ENCODE peak calls at places on chromosome 15, in six cellular contexts. A, T, Y, G, L and Q are unnamed samples.
A peak's percentile ranks its signal among the peaks of the same experiment; 100 is the strongest.

GRCh38 chr15:42080585-42081462 is 13.5 kb downstream of the PLA2G4D start:
- DNase-seq in A (no peak), T (peak; percentile 14), Y (peak; percentile 52), G (no peak), L (no peak), Q (no peak)

GRCh38 chr15:77406846-77407245 is 13.1 kb downstream of the PEAK1 start:
- DNase-seq in A (no peak), T (no peak), Y (no peak), G (no peak), L (no peak), Q (no peak)

GRCh38 chr15:61736792-61737191 is 323.5 kb downstream of the VPS13C start:
- DNase-seq in A (no peak), T (no peak), Y (no peak), G (no peak), L (no peak), Q (no peak)

GRCh38 chr15:76169013-76169412 is 109.2 kb downstream of the TMEM266 start:
- DNase-seq in A (no peak), T (peak; percentile 40), Y (no peak), G (no peak), L (no peak), Q (no peak)

GRCh38 chr15:72907733-72908132 is 124.2 kb upstream of the ADPGK start:
- DNase-seq in A (no peak), T (no peak), Y (no peak), G (peak; percentile 95), L (no peak), Q (peak; percentile 19)

GRCh38 chr15:66359740-66360139 is 3.3 kb upstream of the TIPIN start:
- DNase-seq in A (no peak), T (no peak), Y (no peak), G (no peak), L (no peak), Q (peak; percentile 52)

GRCh38 chr15:39443659-39444219 is 137.1 kb upstream of the THBS1 start:
- DNase-seq in A (no peak), T (no peak), Y (no peak), G (no peak), L (no peak), Q (no peak)

GRCh38 chr15:25810154-25810553 is 53.0 kb downstream of the ATP10A start:
- DNase-seq in A (no peak), T (no peak), Y (no peak), G (no peak), L (no peak), Q (no peak)

GRCh38 chr15:87860743-87861142 is 395.8 kb downstream of the NTRK3 start:
- DNase-seq in A (no peak), T (no peak), Y (no peak), G (no peak), L (no peak), Q (no peak)

GRCh38 chr15:50880221-50880620 is 28.3 kb upstream of the AP4E1 start:
- DNase-seq in A (no peak), T (no peak), Y (no peak), G (no peak), L (no peak), Q (no peak)

GRCh38 chr15:27336676-27337075 is 365.7 kb downstream of the GABRG3 start:
- DNase-seq in A (no peak), T (no peak), Y (no peak), G (no peak), L (no peak), Q (no peak)

GRCh38 chr15:70480196-70480856 is 283.0 kb downstream of the UACA start:
- DNase-seq in A (no peak), T (no peak), Y (no peak), G (no peak), L (no peak), Q (no peak)

GRCh38 chr15:68385240-68385561 is 46.8 kb downstream of the ITGA11 start:
- DNase-seq in A (no peak), T (no peak), Y (peak; percentile 21), G (no peak), L (no peak), Q (no peak)

GRCh38 chr15:29270169-29270955 is 740 bp upstream of the NSMCE3 start:
- DNase-seq in A (no peak), T (no peak), Y (no peak), G (no peak), L (no peak), Q (peak; percentile 21)

GRCh38 chr15:96358006-96358794 is 27.7 kb downstream of the NR2F2 start:
- DNase-seq in A (no peak), T (no peak), Y (no peak), G (no peak), L (no peak), Q (no peak)

GRCh38 chr15:78056714-78057269 is 20.7 kb downstream of the TBC1D2B start:
- DNase-seq in A (no peak), T (no peak), Y (no peak), G (no peak), L (no peak), Q (no peak)

GRCh38 chr15:84871428-84871985 is 13.0 kb upstream of the SLC28A1 start:
- DNase-seq in A (no peak), T (no peak), Y (no peak), G (no peak), L (no peak), Q (no peak)

GRCh38 chr15:52340093-52340492 is 44.5 kb upstream of the MYO5C start:
- DNase-seq in A (no peak), T (no peak), Y (no peak), G (no peak), L (no peak), Q (no peak)

GRCh38 chr15:37095197-37095992 is 5.0 kb downstream of the MEIS2 start:
- DNase-seq in A (no peak), T (no peak), Y (no peak), G (no peak), L (no peak), Q (no peak)

GRCh38 chr15:40061212-40061901 is 22.4 kb upstream of the SRP14 start:
- DNase-seq in A (no peak), T (no peak), Y (peak; percentile 29), G (no peak), L (no peak), Q (no peak)

GRCh38 chr15:73928241-73928579 is 1.9 kb downstream of the LOXL1 start:
- DNase-seq in A (no peak), T (no peak), Y (no peak), G (no peak), L (no peak), Q (no peak)

GRCh38 chr15:73927476-73928240 is 1.4 kb downstream of the LOXL1 start:
- DNase-seq in A (no peak), T (peak; percentile 34), Y (no peak), G (peak; percentile 82), L (no peak), Q (no peak)

GRCh38 chr15:73926191-73927002 is at the start of gene LOXL1:
- DNase-seq in A (no peak), T (peak; percentile 81), Y (peak; percentile 90), G (peak; percentile 84), L (peak; percentile 71), Q (no peak)

GRCh38 chr15:73928971-73929627 is 2.8 kb downstream of the LOXL1 start:
- DNase-seq in A (no peak), T (no peak), Y (no peak), G (peak; percentile 69), L (no peak), Q (no peak)

DNA sequence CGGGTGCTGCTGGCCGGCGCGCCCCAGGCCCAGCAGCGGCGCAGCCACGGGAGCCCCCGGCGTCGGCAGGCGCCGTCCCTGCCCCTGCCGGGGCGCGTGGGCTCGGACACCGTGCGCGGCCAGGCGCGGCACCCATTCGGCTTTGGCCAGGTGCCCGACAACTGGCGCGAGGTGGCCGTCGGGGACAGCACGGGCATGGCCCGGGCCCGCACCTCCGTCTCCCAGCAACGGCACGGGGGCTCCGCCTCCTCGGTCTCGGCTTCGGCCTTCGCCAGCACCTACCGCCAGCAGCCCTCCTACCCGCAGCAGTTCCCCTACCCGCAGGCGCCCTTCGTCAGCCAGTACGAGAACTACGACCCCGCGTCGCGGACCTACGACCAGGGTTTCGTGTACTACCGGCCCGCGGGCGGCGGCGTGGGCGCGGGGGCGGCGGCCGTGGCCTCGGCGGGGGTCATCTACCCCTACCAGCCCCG is 777 bp downstream of the LOXL1 start:
- DNase-seq in A (no peak), T (no peak), Y (peak; percentile 83), G (peak; percentile 74), L (no peak), Q (no peak)
- H3K4me3 ChIP-seq in A (peak overlapping the region; percentile 85), T (peak overlapping the region; percentile 71), Y (peak overlapping the region; percentile 62), G (peak overlapping the region; percentile 56), L (peak overlapping the region; percentile 90), Q (peak overlapping the region; percentile 83)

GRCh38 chr15:82139823-82140268 is 94.0 kb upstream of the MEX3B start:
- DNase-seq in A (no peak), T (peak; percentile 31), Y (no peak), G (peak; percentile 58), L (no peak), Q (no peak)
- TF ChIP-seq CTCF in A (peak; percentile 67), T (peak; percentile 65), Y (peak; percentile 72), G (peak; percentile 77), L (peak; percentile 82), Q (peak; percentile 77)

DNA sequence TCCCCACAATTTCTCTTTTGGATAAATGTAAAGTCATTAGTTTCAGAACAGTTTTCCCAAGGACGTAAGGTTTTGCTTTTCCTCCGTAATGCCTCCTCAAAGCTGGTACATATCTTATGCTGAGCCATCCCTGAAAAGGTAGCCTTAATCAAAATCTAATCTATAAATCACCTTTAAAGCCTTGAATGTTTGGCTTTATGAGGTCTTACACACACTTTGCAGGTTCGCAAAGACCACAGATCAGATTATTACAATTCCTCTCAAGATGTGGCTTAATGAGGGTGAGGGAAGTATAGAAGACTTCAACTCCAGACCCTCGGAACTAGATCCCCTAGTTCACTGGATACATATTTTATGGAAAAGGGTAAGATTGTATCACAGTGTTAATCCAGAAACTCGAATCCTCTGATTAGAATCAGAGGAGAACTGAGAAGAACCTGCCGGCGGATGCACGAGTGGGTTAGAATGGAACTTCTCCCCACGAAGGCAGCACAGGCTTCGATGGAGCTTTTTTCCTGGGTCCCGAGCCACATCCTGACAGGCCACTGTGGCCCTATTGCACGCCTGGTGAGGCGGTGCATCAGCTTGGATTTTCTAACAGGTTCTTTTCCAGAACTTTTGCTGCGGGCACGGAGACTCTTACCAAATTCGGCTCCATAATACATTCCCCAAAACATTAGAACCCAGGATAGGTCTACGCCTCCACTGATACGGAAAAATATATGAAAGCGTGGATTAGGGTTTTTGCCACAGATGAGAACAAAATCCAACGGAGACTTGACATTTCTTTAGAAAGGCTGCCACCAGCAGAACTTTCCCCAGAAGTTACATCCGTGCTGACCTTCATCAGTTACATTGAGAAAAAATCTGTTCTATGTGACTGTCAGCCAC is 1.2 kb downstream of the CTXND1 start:
- DNase-seq in A (no peak), T (no peak), Y (peak; percentile 19), G (no peak), L (no peak), Q (no peak)
- H3K4me3 ChIP-seq in A (no peak overlapping the region), T (no peak overlapping the region), Y (peak overlapping the region; percentile 48), G (peak overlapping the region; percentile 25), L (no peak overlapping the region), Q (no peak overlapping the region)

GRCh38 chr15:60590935-60591490 is 112.1 kb upstream of the ICE2 start:
- DNase-seq in A (no peak), T (peak; percentile 14), Y (peak; percentile 76), G (peak; percentile 73), L (no peak), Q (no peak)

GRCh38 chr15:60594071-60594470 is 115.1 kb upstream of the ICE2 start:
- DNase-seq in A (no peak), T (no peak), Y (no peak), G (no peak), L (no peak), Q (no peak)

GRCh38 chr15:60589728-60590127 is 110.8 kb upstream of the ICE2 start:
- DNase-seq in A (peak; percentile 46), T (no peak), Y (no peak), G (no peak), L (no peak), Q (no peak)

GRCh38 chr15:60592386-60593339 is 113.7 kb upstream of the ICE2 start:
- DNase-seq in A (no peak), T (peak; percentile 29), Y (peak; percentile 94), G (peak; percentile 96), L (no peak), Q (peak; percentile 37)

GRCh38 chr15:60591491-60592385 is 112.8 kb upstream of the ICE2 start:
- DNase-seq in A (no peak), T (no peak), Y (peak; percentile 74), G (peak; percentile 81), L (no peak), Q (no peak)
- TF ChIP-seq CTCF in A (no peak), T (peak; percentile 21), Y (no peak), G (no peak), L (no peak), Q (no peak)